ENCODE peak calls at places on chromosomes 7 and 10, in ten cellular contexts. A is AG09319; Y is activated CD4-positive, alpha-beta T cell treated with anti-CD3 and anti-CD28 coated beads for 48 hours; G is AG08395; H is left cardiac atrium; N is GOT3; O is M059J; E is brain microvascular endothelial cell; M is CD8-positive, alpha-beta T cell; Z is thoracic aorta. W is an unnamed sample.

GRCh38 chr7:36546331-36546730 is 156.7 kb downstream of the ANLN start:
- DNase-seq in G (no peak), Y (no peak), E (no peak), A (no peak), M (no peak), H (no peak), N (no peak), Z (no peak), O (no peak), W (no peak)

GRCh38 chr10:130300608-130301025 is 164.4 kb downstream of the GLRX3 start:
- DNase-seq in G (no peak), M (peak), A (no peak), H (no peak), Z (no peak), Y (peak), E (no peak), N (no peak), O (no peak), W (no peak)

GRCh38 chr10:3783313-3783689 is 1.7 kb downstream of the KLF6 start:
- DNase-seq in M (peak), Z (no peak), H (peak), Y (peak), O (peak), E (peak), A (peak), G (peak), N (no peak), W (peak)

GRCh38 chr10:110508806-110509544 is 11.3 kb downstream of the DUSP5 start:
- DNase-seq in H (peak), Y (no peak), N (no peak), O (peak), Z (no peak), E (no peak), G (no peak), M (no peak), A (no peak), W (no peak)

GRCh38 chr7:122628651-122629411 is 70.1 kb downstream of the RNF133 start:
- DNase-seq in A (no peak), H (no peak), O (no peak), Z (no peak), M (no peak), Y (no peak), N (no peak), E (no peak), G (no peak), W (no peak)

GRCh38 chr7:74282748-74283459 is 6.3 kb upstream of the CLIP2 start:
- DNase-seq in G (no peak), H (no peak), E (no peak), Y (no peak), M (no peak), O (no peak), N (no peak), Z (no peak), A (no peak), W (no peak)

GRCh38 chr10:103757531-103758293 is 97.7 kb downstream of the SH3PXD2A start:
- DNase-seq in G (peak), N (no peak), E (peak), M (peak), Y (peak), H (peak), Z (no peak), A (no peak), O (peak), W (peak)

GRCh38 chr7:69962077-69962855 is 364.0 kb downstream of the AUTS2 start:
- DNase-seq in H (no peak), O (peak), Y (no peak), Z (no peak), M (no peak), E (no peak), G (no peak), A (no peak), N (no peak), W (no peak)

GRCh38 chr10:52252322-52252721 is 61.8 kb upstream of the DKK1 start:
- DNase-seq in A (no peak), Y (no peak), N (no peak), Z (no peak), G (no peak), O (no peak), E (no peak), M (no peak), H (no peak), W (no peak)

GRCh38 chr7:130418306-130418705 is 22.5 kb downstream of the CEP41 start:
- DNase-seq in A (no peak), Z (no peak), G (no peak), M (no peak), O (no peak), N (no peak), E (no peak), H (no peak), Y (no peak), W (no peak)

GRCh38 chr7:96827701-96828100 is 118.1 kb upstream of the SEM1 start:
- DNase-seq in O (no peak), G (no peak), Y (no peak), H (no peak), Z (no peak), N (no peak), M (no peak), A (no peak), E (no peak), W (no peak)

GRCh38 chr10:42951486-42952251 is 125.2 kb upstream of the RET start:
- DNase-seq in G (no peak), Z (no peak), Y (no peak), N (no peak), M (peak), E (no peak), H (peak), O (no peak), A (no peak), W (no peak)

GRCh38 chr7:24722386-24723177 is 34.7 kb downstream of the GSDME start:
- DNase-seq in G (peak), A (no peak), O (peak), H (no peak), E (peak), N (no peak), Z (no peak), M (no peak), Y (no peak), W (peak)

GRCh38 chr7:80533287-80533686 is 21.4 kb upstream of the GNAT3 start:
- DNase-seq in A (no peak), Y (no peak), H (no peak), N (no peak), G (no peak), O (peak), E (peak), Z (no peak), M (no peak), W (peak)

GRCh38 chr7:106071999-106072714 is 40.0 kb downstream of the SYPL1 start:
- DNase-seq in G (no peak), M (no peak), A (no peak), E (no peak), H (peak), Y (no peak), Z (no peak), O (no peak), N (no peak), W (no peak)

GRCh38 chr7:28671526-28671925 is 259.2 kb downstream of the CREB5 start:
- DNase-seq in Y (no peak), M (no peak), A (no peak), G (no peak), E (no peak), O (no peak), H (no peak), N (no peak), Z (no peak), W (no peak)

GRCh38 chr7:113831509-113831908 is 87.3 kb downstream of the PPP1R3A start:
- DNase-seq in G (no peak), N (no peak), A (no peak), M (no peak), Y (no peak), H (no peak), O (peak), E (peak), Z (no peak), W (no peak)

GRCh38 chr7:19558527-19558926 is 150.3 kb downstream of the POLR1F start:
- DNase-seq in N (no peak), Y (no peak), Z (no peak), A (no peak), H (no peak), E (peak), O (peak), G (peak), M (no peak), W (peak)

GRCh38 chr10:22581453-22581852 is 132.9 kb downstream of the PIP4K2A start:
- DNase-seq in G (no peak), M (no peak), N (no peak), E (no peak), A (no peak), Z (no peak), Y (no peak), O (no peak), H (no peak), W (no peak)

GRCh38 chr7:75819711-75820110 is 6.1 kb upstream of the CCL24 start:
- DNase-seq in G (no peak), E (no peak), H (no peak), M (no peak), N (no peak), A (no peak), Y (no peak), Z (no peak), O (no peak), W (no peak)

GRCh38 chr7:156941393-156942182 is 7.9 kb upstream of the NOM1 start:
- DNase-seq in O (no peak), H (no peak), E (no peak), A (no peak), N (no peak), Z (no peak), G (no peak), Y (no peak), M (no peak), W (no peak)

GRCh38 chr10:22655312-22655973 is 58.9 kb downstream of the PIP4K2A start:
- DNase-seq in O (peak), M (peak), E (peak), H (no peak), Y (peak), Z (no peak), A (peak), G (peak), N (no peak), W (peak)

GRCh38 chr7:45543470-45543869 is 30.7 kb upstream of the ADCY1 start:
- DNase-seq in G (no peak), H (no peak), A (no peak), Z (no peak), Y (no peak), E (no peak), O (peak), N (no peak), M (no peak), W (no peak)

GRCh38 chr7:2399848-2400587 is 3.4 kb upstream of the CHST12 start:
- DNase-seq in M (no peak), H (peak), E (peak), O (peak), A (peak), Z (peak), N (peak), G (peak), Y (no peak), W (peak)

GRCh38 chr10:78576276-78576675 is 492.5 kb upstream of the ZMIZ1 start:
- DNase-seq in H (peak), O (no peak), Z (no peak), E (no peak), M (no peak), Y (no peak), N (no peak), A (no peak), G (no peak), W (no peak)

GRCh38 chr7:118006979-118007378 is 133.7 kb upstream of the CTTNBP2 start:
- DNase-seq in Y (no peak), Z (no peak), A (no peak), M (no peak), E (no peak), O (no peak), H (no peak), G (no peak), N (no peak), W (no peak)

GRCh38 chr7:17027143-17027802 is 145.5 kb upstream of the AGR3 start:
- DNase-seq in O (no peak), Z (no peak), N (no peak), Y (no peak), M (no peak), E (no peak), H (no peak), G (peak), A (no peak), W (no peak)

GRCh38 chr7:43694399-43694748 is 34.9 kb downstream of the COA1 start:
- DNase-seq in Z (no peak), A (peak), E (peak), H (no peak), Y (no peak), M (no peak), O (peak), N (no peak), G (peak), W (peak)

GRCh38 chr7:112449902-112450806 is at the start of gene IFRD1:
- DNase-seq in E (peak), A (peak), M (peak), N (peak), H (peak), Z (peak), Y (peak), G (peak), O (peak), W (peak)

GRCh38 chr10:95456486-95456885 is 104.7 kb downstream of the SORBS1 start:
- DNase-seq in E (no peak), A (no peak), Z (no peak), O (no peak), H (no peak), Y (no peak), G (no peak), M (no peak), N (no peak), W (no peak)

GRCh38 chr10:77357611-77358010 is 280.0 kb downstream of the KCNMA1 start:
- DNase-seq in H (no peak), M (no peak), Z (no peak), A (peak), O (peak), E (no peak), N (no peak), G (peak), Y (no peak), W (peak)

GRCh38 chr7:22442187-22442886 is 57.7 kb downstream of the STEAP1B start:
- DNase-seq in Z (no peak), Y (no peak), M (no peak), H (no peak), N (no peak), E (no peak), G (no peak), A (no peak), O (no peak), W (no peak)

GRCh38 chr10:126222736-126223511 is 165.4 kb downstream of the ADAM12 start:
- DNase-seq in O (peak), N (no peak), G (peak), E (no peak), H (no peak), M (no peak), Y (no peak), A (no peak), Z (no peak), W (no peak)

GRCh38 chr10:728603-729002 is 39.1 kb upstream of the DIP2C start:
- DNase-seq in O (no peak), E (no peak), G (no peak), A (no peak), Y (no peak), Z (no peak), N (no peak), H (no peak), M (no peak), W (no peak)